ENCODE peak calls at places on chromosomes 6 and 20, in six cellular contexts. S, Z, W, H, Q and F are unnamed samples.

GRCh38 chr20:62942456-62942855 is 4.5 kb downstream of the GID8 start:
- DNase-seq in S (no peak), Z (no peak), W (no peak), H (no peak), Q (no peak), F (peak; percentile 37)

GRCh38 chr20:23115823-23116222 is 29.7 kb upstream of the CD93 start:
- DNase-seq in S (no peak), Z (peak; percentile 73), W (no peak), H (no peak), Q (no peak), F (no peak)

GRCh38 chr20:63979549-63980316 is at the start of gene SAMD10:
- DNase-seq in S (peak; percentile 50), Z (peak; percentile 51), W (no peak), H (no peak), Q (peak; percentile 54), F (peak; percentile 76)

GRCh38 chr20:17650301-17650761 is 31.7 kb downstream of the RRBP1 start:
- DNase-seq in S (peak; percentile 59), Z (peak; percentile 28), W (no peak), H (no peak), Q (no peak), F (no peak)

GRCh38 chr6:150195996-150196417 is 53.2 kb downstream of the PPP1R14C start:
- DNase-seq in S (no peak), Z (no peak), W (no peak), H (no peak), Q (no peak), F (no peak)

GRCh38 chr6:116409756-116410155 is 39.0 kb downstream of the DSE start:
- DNase-seq in S (no peak), Z (no peak), W (no peak), H (no peak), Q (no peak), F (no peak)

GRCh38 chr20:10671850-10672578 is 1.8 kb downstream of the JAG1 start:
- DNase-seq in S (peak; percentile 67), Z (peak; percentile 68), W (peak; percentile 79), H (no peak), Q (peak; percentile 63), F (peak; percentile 47)

GRCh38 chr6:158706369-158706982 is 56.6 kb downstream of the SYTL3 start:
- DNase-seq in S (peak; percentile 71), Z (peak; percentile 72), W (peak; percentile 68), H (no peak), Q (peak; percentile 60), F (peak; percentile 60)

GRCh38 chr6:151205971-151206600 is 33.7 kb upstream of the AKAP12 start:
- DNase-seq in S (no peak), Z (peak; percentile 51), W (no peak), H (no peak), Q (no peak), F (no peak)

GRCh38 chr6:126804255-126805064 is 314.0 kb upstream of the RSPO3 start:
- DNase-seq in S (no peak), Z (peak; percentile 85), W (no peak), H (peak; percentile 43), Q (peak; percentile 63), F (peak; percentile 36)

GRCh38 chr6:11367638-11368199 is 135.3 kb upstream of the NEDD9 start:
- DNase-seq in S (no peak), Z (no peak), W (no peak), H (no peak), Q (no peak), F (peak; percentile 83)

GRCh38 chr6:16770701-16771569 is 9.7 kb upstream of the ATXN1 start:
- DNase-seq in S (peak; percentile 91), Z (peak; percentile 51), W (peak; percentile 80), H (peak; percentile 40), Q (peak; percentile 76), F (peak; percentile 78)

GRCh38 chr20:50913976-50914375 is 17.3 kb downstream of the ADNP start:
- DNase-seq in S (no peak), Z (peak; percentile 66), W (no peak), H (no peak), Q (peak; percentile 67), F (no peak)

GRCh38 chr20:50904067-50904570 is 27.1 kb downstream of the ADNP start:
- DNase-seq in S (no peak), Z (no peak), W (no peak), H (no peak), Q (no peak), F (no peak)

GRCh38 chr20:50911716-50912115 is 19.5 kb downstream of the ADNP start:
- DNase-seq in S (no peak), Z (no peak), W (no peak), H (no peak), Q (no peak), F (peak; percentile 54)

GRCh38 chr20:50911030-50911429 is 20.2 kb downstream of the ADNP start:
- DNase-seq in S (no peak), Z (peak; percentile 93), W (no peak), H (no peak), Q (no peak), F (no peak)

DNA sequence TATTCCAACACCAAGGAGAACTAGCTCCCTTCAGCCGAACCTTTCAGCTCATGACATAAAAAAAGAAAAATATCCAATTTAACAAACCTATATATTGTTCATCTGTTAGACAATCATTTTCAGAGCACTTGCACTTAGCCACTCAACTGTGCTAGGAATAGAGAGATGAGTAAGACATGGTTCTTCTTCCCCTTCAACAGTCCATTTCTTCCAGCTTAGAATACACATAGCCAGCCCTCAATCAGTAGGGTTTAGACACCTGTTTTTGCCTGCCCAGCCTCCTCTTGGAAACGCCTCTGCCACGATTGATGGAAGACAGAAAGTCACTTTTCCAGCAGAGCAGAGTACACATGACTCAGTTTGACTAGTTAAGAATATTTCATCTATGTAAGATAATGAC is 21.8 kb downstream of the ADNP start:
- DNase-seq in S (no peak), Z (no peak), W (no peak), H (no peak), Q (no peak), F (no peak)
- H3K4me1 ChIP-seq in S (peaks cover 19% of the 10 kb centered on the region), Z (peaks cover 28% of the 10 kb centered on the region), W (peaks cover 62% of the 10 kb centered on the region), H (peaks cover 1% of the 10 kb centered on the region), Q (peaks cover 11% of the 10 kb centered on the region), F (peaks cover 35% of the 10 kb centered on the region)

DNA sequence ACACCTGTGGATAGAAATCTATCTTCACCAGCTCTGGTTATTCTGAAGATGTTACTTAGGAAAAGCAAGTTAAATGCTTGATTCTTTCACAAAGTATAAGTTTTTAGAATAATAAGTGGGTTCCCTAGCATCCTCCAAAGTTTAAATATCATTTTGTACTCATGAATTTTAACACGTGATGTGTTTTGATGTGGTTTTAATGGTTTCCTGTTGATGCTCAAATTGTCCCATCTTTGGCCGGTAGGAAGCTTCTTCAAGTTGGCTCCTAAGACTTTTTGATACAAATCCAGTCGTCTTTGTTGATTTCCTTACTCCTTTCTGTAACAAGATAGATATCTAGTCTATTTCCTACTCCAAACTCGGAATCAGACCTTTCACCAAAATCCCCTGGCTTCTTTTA is 94.5 kb upstream of the STXBP5 start:
- DNase-seq in S (no peak), Z (no peak), W (no peak), H (no peak), Q (no peak), F (no peak)
- H3K4me1 ChIP-seq in S (no peaks in the 10 kb centered on the region), Z (peaks cover 8% of the 10 kb centered on the region), W (no peaks in the 10 kb centered on the region), H (no peaks in the 10 kb centered on the region), Q (no peaks in the 10 kb centered on the region), F (no peaks in the 10 kb centered on the region)

GRCh38 chr6:111824608-111825337 is 48.5 kb downstream of the FYN start:
- DNase-seq in S (no peak), Z (no peak), W (no peak), H (no peak), Q (no peak), F (no peak)
- H3K4me1 ChIP-seq in S (peaks cover 22% of the 10 kb centered on the region), Z (peaks cover 61% of the 10 kb centered on the region), W (peaks cover 65% of the 10 kb centered on the region), H (peaks cover 2% of the 10 kb centered on the region), Q (peaks cover 16% of the 10 kb centered on the region), F (no peaks in the 10 kb centered on the region)

DNA sequence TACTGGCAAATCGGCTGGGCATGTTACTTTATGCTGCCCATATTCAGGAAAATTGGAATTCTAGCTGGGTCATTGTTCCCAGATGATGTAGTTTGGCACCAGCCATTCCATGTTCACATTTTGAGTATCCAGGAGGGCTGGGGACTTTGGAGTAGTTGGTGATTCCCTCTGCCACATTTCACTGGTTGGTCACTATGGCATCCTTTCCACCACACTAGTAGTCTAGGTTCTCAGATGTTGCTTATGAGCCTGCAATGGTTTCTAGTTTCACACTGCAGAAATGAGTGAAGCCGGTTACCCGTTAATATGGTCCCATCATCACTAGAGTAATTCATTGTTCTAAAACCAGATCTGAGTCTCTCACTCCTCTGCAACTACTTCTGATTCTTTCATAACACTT is 4.6 kb downstream of the PTPN1 start:
- DNase-seq in S (no peak), Z (no peak), W (no peak), H (no peak), Q (no peak), F (no peak)
- H3K4me1 ChIP-seq in S (peaks cover 83% of the 10 kb centered on the region), Z (peaks cover 80% of the 10 kb centered on the region), W (peaks cover 97% of the 10 kb centered on the region), H (peaks cover 8% of the 10 kb centered on the region), Q (peaks cover 55% of the 10 kb centered on the region), F (peaks cover 31% of the 10 kb centered on the region)

DNA sequence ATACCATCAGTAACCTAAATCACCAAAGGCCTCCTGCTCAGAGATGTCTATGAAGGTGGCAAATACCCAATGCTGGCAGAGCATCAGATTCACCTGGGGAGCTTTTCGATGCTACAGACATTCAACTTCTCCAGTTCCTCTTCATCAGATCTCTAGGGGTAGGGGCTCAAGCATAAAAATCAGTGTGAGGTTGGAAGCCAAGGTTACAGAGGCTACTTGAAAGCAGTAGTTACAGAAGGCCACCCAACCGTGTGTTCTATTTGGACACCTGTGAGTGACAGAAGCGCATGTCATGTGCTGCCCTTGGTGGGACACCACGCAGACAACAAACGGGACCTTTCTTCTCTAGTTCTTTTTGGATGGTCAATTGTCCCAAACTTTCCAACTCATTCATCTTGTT is 53.3 kb downstream of the TNFAIP3 start:
- DNase-seq in S (no peak), Z (no peak), W (no peak), H (no peak), Q (no peak), F (no peak)
- H3K4me1 ChIP-seq in S (no peaks in the 10 kb centered on the region), Z (peaks cover 25% of the 10 kb centered on the region), W (no peaks in the 10 kb centered on the region), H (no peaks in the 10 kb centered on the region), Q (peaks cover under 1% of the 10 kb centered on the region), F (peaks cover 21% of the 10 kb centered on the region)